ENCODE peak calls at places on chromosome 19, in eight cellular contexts. L is stimulated activated CD8-positive, alpha-beta memory T cell treated with anti-CD3 and anti-CD28 coated beads, Interleukin-7, amount 100 ng/mL, for 1 hour; S is osteoblast; D is kidney glomerular epithelial cell; F is C1 segment of cervical spinal cord; X is SW 1271; W is AG09309; Q is psoas muscle. Y is an unnamed sample.

GRCh38 chr19:6674868-6675305 is 4.9 kb upstream of the TNFSF14 start:
- DNase-seq in F (no peak), Q (peak; percentile 74), L (peak; percentile 78), S (peak; percentile 96), W (no peak), D (peak; percentile 52), X (no peak), Y (peak; percentile 59)

GRCh38 chr19:49691243-49692101 is 556 bp downstream of the CPT1C start:
- DNase-seq in X (no peak), Q (peak; percentile 68), L (no peak), S (peak; percentile 97), D (peak; percentile 6), F (peak; percentile 85), W (no peak), Y (no peak)

GRCh38 chr19:19280561-19280960 is 7.5 kb upstream of the TM6SF2 start:
- DNase-seq in S (peak; percentile 81), Q (no peak), X (no peak), L (no peak), D (no peak), F (no peak), W (peak; percentile 10), Y (no peak)

GRCh38 chr19:10332158-10332964 is 968 bp downstream of the RAVER1 start:
- DNase-seq in L (no peak), D (no peak), S (peak; percentile 86), F (no peak), Q (no peak), W (no peak), X (no peak), Y (no peak)

GRCh38 chr19:2969104-2969504 is 8.3 kb upstream of the TLE6 start:
- DNase-seq in W (no peak), S (peak; percentile 39), X (no peak), D (no peak), F (no peak), Q (peak; percentile 79), L (no peak), Y (no peak)

GRCh38 chr19:7789447-7789846 is 26.4 kb downstream of the CLEC4M start:
- DNase-seq in S (no peak), L (no peak), Q (no peak), W (no peak), D (no peak), F (no peak), X (no peak), Y (no peak)

GRCh38 chr19:38514812-38515633 is 81.5 kb downstream of the RYR1 start:
- DNase-seq in Q (peak; percentile 73), F (peak; percentile 34), D (no peak), L (peak; percentile 62), W (no peak), X (no peak), S (peak; percentile 99), Y (peak; percentile 74)

GRCh38 chr19:29422686-29423085 is 103.1 kb upstream of the VSTM2B start:
- DNase-seq in F (no peak), Q (no peak), S (peak; percentile 75), D (no peak), X (no peak), W (no peak), L (no peak), Y (no peak)

GRCh38 chr19:532578-533484 is 1.3 kb downstream of the CDC34 start:
- DNase-seq in Q (peak; percentile 93), S (peak; percentile 99), X (no peak), F (peak; percentile 75), L (no peak), D (peak; percentile 59), W (peak; percentile 18), Y (no peak)

GRCh38 chr19:28569132-28570114 is 643.5 kb downstream of the UQCRFS1 start:
- DNase-seq in S (no peak), D (no peak), W (no peak), F (no peak), X (no peak), Q (no peak), L (no peak), Y (no peak)

GRCh38 chr19:42075364-42075615 is 676 bp upstream of the ZNF574 start:
- DNase-seq in X (no peak), Q (no peak), L (no peak), D (peak; percentile 53), F (no peak), W (no peak), S (no peak), Y (no peak)

GRCh38 chr19:39676004-39676403 is 20.3 kb downstream of the LGALS16 start:
- DNase-seq in S (no peak), D (no peak), Q (no peak), W (no peak), X (no peak), F (no peak), L (no peak), Y (no peak)

Y was measured in central memory CD8-positive, alpha-beta T cell.